ENCODE peak calls at places on chromosome 3, in five cellular contexts. E is mesendoderm, D is H1, M is neuronal stem cell, C is IMR-90. J is an unnamed sample.

GRCh38 chr3:55245391-55245790 is 241.7 kb downstream of the WNT5A start:
- DNase-seq in E (no peak), D (no peak), M (no peak), C (peak), J (no peak)

GRCh38 chr3:38157562-38157961 is 7.8 kb upstream of the OXSR1 start:
- DNase-seq in E (no peak), D (no peak), M (no peak), C (no peak), J (no peak)

GRCh38 chr3:94162700-94163099 is 99.8 kb downstream of the NSUN3 start:
- DNase-seq in E (peak), D (no peak), M (no peak), C (peak), J (peak)

GRCh38 chr3:100257601-100258000 is 3.2 kb upstream of the TBC1D23 start:
- DNase-seq in E (peak), D (no peak), M (no peak), C (peak), J (no peak)

GRCh38 chr3:75321060-75321459 is 343.1 kb upstream of the FRG2C start:
- DNase-seq in E (peak), D (no peak), M (no peak), C (no peak), J (no peak)

GRCh38 chr3:159786489-159787181 is 202.0 kb upstream of the IL12A start:
- DNase-seq in E (no peak), D (no peak), M (no peak), C (no peak), J (peak)

GRCh38 chr3:105490045-105490444 is 123.3 kb downstream of the ALCAM start:
- DNase-seq in E (no peak), D (no peak), M (no peak), C (no peak), J (peak)

GRCh38 chr3:111152506-111152905 is 80.9 kb downstream of the NECTIN3 start:
- DNase-seq in E (no peak), D (no peak), M (no peak), C (peak), J (no peak)

GRCh38 chr3:45943207-45943846 is at the start of gene CXCR6:
- DNase-seq in E (no peak), D (no peak), M (no peak), C (peak), J (no peak)

GRCh38 chr3:121998030-121998580 is 23.9 kb downstream of the ILDR1 start:
- DNase-seq in E (no peak), D (no peak), M (no peak), C (peak), J (peak)

GRCh38 chr3:30075514-30075913 is 530.9 kb upstream of the TGFBR2 start:
- DNase-seq in E (no peak), D (no peak), M (no peak), C (no peak), J (no peak)

GRCh38 chr3:176663819-176664218 is 533.5 kb downstream of the TBL1XR1 start:
- DNase-seq in E (peak), D (no peak), M (peak), C (peak), J (peak)

GRCh38 chr3:134892317-134892716 is 97.3 kb downstream of the EPHB1 start:
- DNase-seq in E (no peak), D (no peak), M (no peak), C (no peak), J (no peak)

GRCh38 chr3:42024578-42025387 is 62.9 kb upstream of the ULK4 start:
- DNase-seq in E (peak), D (no peak), M (no peak), C (no peak), J (peak)

GRCh38 chr3:75296858-75297257 is 367.3 kb upstream of the FRG2C start:
- DNase-seq in E (peak), D (no peak), M (no peak), C (no peak), J (no peak)

GRCh38 chr3:21705769-21706168 is 45.2 kb downstream of the ZNF385D start:
- DNase-seq in E (peak), D (no peak), M (no peak), C (peak), J (no peak)

GRCh38 chr3:52349611-52350395 is 33.7 kb downstream of the DNAH1 start:
- DNase-seq in E (no peak), D (no peak), M (no peak), C (no peak), J (no peak)

GRCh38 chr3:172096881-172097420 is 57.6 kb downstream of the FNDC3B start:
- DNase-seq in E (peak), D (no peak), M (no peak), C (peak), J (peak)

GRCh38 chr3:48885753-48886152 is 12.9 kb downstream of the SLC25A20 start:
- DNase-seq in E (no peak), D (no peak), M (no peak), C (no peak), J (no peak)

GRCh38 chr3:194355379-194355778 is 4.3 kb upstream of the CPN2 start:
- DNase-seq in E (no peak), D (no peak), M (no peak), C (no peak), J (no peak)

GRCh38 chr3:14725015-14725431 is 50.1 kb downstream of the C3orf20 start:
- DNase-seq in E (peak), D (no peak), M (no peak), C (peak), J (peak)

GRCh38 chr3:189372205-189372764 is 200.5 kb downstream of the TPRG1 start:
- DNase-seq in E (no peak), D (no peak), M (no peak), C (no peak), J (no peak)

DNA sequence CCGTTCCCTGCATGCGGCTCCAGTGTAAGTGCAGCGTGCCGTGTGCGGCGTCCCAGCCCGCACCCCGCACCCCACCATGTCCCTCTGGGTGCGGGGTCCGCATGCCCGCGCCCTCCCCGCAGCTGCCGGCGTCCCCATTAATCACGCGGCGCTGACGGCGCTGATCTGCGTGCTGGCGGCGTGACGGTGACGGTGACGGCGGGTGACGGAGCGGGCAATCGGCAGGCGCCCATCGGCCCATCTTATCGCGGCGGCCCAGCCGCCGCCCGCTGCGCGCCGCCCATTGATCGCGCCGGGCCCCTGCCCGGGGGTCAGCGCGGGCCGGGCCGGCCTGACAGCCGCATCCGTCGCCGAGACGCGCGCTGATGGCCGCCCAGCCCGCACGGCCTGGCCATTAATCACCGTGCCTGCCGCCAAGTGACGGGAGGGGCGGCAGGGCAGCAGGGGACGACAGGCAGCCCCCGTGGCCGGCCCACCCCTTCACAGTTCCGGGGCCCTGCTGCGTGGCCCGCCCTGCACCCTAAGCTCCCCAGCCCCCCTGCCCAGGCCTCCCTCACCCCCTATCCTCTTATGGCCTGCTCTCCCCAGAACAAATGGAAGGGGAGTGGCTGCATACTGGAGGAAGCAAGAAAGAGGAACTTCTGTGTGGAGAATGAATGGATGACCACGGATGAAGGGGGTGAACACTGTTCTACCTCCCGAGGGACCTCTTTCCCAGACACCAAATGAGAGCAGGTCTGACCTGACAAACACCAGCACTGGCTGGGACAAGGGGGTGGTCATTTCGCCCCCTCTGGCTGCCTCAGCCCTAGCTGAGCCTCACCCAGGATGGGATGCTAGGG is 24.8 kb downstream of the SEC61A1 start:
- DNase-seq in E (no peak), D (no peak), M (no peak), C (no peak), J (peak)
- H3K27ac ChIP-seq in E (no peak), D (no peak), M (no peak), C (no peak), J (no peak)

GRCh38 chr3:196995027-196995426 is 26.4 kb upstream of the PIGZ start:
- DNase-seq in E (no peak), D (no peak), M (no peak), C (no peak), J (no peak)
- H3K23ac ChIP-seq in E (no peak), D (no peak), M (peak), C (no peak), J (no peak)

GRCh38 chr3:117995795-117996194 is 1038.9 kb downstream of the IGSF11 start:
- DNase-seq in E (no peak), D (no peak), M (no peak), C (peak), J (no peak)
- H3K4me3 ChIP-seq in E (no peak), D (peak), M (no peak), C (peak), J (no peak)

DNA sequence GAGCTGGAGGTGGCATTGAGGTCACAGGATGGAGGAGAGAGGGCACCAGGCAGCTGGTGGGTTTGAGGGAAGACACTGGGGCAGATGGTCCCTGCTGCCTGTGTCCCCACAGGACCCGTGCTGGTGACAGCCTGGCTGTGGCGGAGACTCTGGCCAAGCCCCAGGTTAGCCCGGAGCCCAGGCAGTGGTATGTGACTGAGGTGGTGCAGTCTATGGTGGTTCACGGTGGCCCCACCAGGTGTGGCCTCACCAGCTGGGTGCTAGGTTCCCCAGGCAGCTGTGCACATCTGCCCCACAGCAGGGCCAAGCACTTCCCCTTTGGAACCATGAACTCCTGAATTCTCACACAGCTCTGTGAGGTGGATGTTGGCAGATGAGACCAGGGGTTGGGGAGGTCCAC is 15.4 kb downstream of the PLXNA1 start:
- DNase-seq in E (no peak), D (no peak), M (no peak), C (no peak), J (no peak)
- H3K27ac ChIP-seq in E (no peak), D (no peak), M (no peak), C (no peak), J (no peak)

GRCh38 chr3:188287339-188287738 is 133.4 kb downstream of the LPP start:
- DNase-seq in E (no peak), D (no peak), M (no peak), C (no peak), J (no peak)

GRCh38 chr3:188282871-188283270 is 128.9 kb downstream of the LPP start:
- DNase-seq in E (no peak), D (no peak), M (no peak), C (no peak), J (peak)

GRCh38 chr3:188286087-188286513 is 132.1 kb downstream of the LPP start:
- DNase-seq in E (no peak), D (no peak), M (no peak), C (peak), J (peak)

GRCh38 chr3:188283347-188283746 is 129.4 kb downstream of the LPP start:
- DNase-seq in E (no peak), D (no peak), M (no peak), C (peak), J (peak)

DNA sequence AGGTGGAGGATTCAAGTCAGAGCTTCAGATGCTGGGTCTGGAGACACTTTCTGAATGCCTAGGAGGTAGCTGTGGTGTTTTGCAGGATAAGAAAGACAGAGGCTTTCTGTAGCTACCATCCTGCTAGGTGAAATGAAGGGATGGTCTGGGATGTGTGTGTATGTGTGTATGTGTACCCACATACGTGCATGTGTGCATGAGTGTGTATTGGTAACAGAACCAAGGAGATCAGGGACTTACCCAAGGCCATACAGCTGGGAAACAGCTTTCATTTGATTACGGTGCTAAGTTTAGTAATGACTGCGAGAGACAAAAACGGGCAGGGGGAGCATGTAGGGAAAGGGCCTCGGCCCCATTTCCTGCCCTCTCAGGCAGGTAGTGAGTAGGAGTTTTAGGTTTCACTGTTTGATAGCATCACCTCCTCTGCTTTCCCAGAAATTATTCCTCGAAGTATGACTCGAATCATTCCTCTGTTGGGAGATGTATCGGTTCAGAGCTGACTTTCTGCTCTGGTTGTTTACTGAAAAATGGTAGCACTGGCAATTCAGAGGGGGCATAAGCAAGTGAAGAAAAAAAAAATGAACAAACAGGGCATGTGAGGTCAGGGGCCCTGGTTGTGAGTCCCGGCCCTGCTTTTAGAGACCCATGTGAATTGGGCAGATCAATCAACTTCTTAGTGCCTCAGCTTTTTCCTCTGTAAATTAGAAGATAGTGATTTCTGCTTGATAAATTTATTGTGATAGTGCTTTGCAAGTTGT is 130.7 kb downstream of the LPP start:
- DNase-seq in E (no peak), D (no peak), M (no peak), C (peak), J (peak)
- H3K23ac ChIP-seq in E (no peak), D (no peak), M (no peak), C (peak), J (no peak)

GRCh38 chr3:71578045-71578730 is 5.3 kb downstream of the FOXP1 start:
- DNase-seq in E (no peak), D (no peak), M (no peak), C (peak), J (no peak)
- H3K4me3 ChIP-seq in E (no peak), D (no peak), M (no peak), C (no peak), J (no peak)

GRCh38 chr3:120148187-120148954 is 54.1 kb upstream of the GSK3B start:
- DNase-seq in E (no peak), D (no peak), M (no peak), C (no peak), J (no peak)

GRCh38 chr3:120144267-120144666 is 50.0 kb upstream of the GSK3B start:
- DNase-seq in E (peak), D (no peak), M (no peak), C (peak), J (no peak)

GRCh38 chr3:120147072-120147871 is 53.0 kb upstream of the GSK3B start:
- DNase-seq in E (peak), D (no peak), M (no peak), C (no peak), J (no peak)

GRCh38 chr3:120143676-120144075 is 49.4 kb upstream of the GSK3B start:
- DNase-seq in E (no peak), D (no peak), M (no peak), C (no peak), J (no peak)

GRCh38 chr3:120145498-120146285 is 51.4 kb upstream of the GSK3B start:
- DNase-seq in E (peak), D (no peak), M (no peak), C (peak), J (peak)
- H3K27ac ChIP-seq in E (no peak), D (no peak), M (no peak), C (no peak), J (peak)

GRCh38 chr3:31531992-31532586 is 636 bp upstream of the STT3B start:
- DNase-seq in E (peak), D (peak), M (peak), C (peak), J (peak)

GRCh38 chr3:31532587-31533168 is at the start of gene STT3B:
- DNase-seq in E (no peak), D (peak), M (no peak), C (peak), J (peak)

GRCh38 chr3:31531465-31531991 is 1.2 kb upstream of the STT3B start:
- DNase-seq in E (no peak), D (no peak), M (no peak), C (peak), J (no peak)

GRCh38 chr3:31533169-31533870 is 595 bp downstream of the STT3B start:
- DNase-seq in E (peak), D (no peak), M (peak), C (peak), J (peak)

DNA sequence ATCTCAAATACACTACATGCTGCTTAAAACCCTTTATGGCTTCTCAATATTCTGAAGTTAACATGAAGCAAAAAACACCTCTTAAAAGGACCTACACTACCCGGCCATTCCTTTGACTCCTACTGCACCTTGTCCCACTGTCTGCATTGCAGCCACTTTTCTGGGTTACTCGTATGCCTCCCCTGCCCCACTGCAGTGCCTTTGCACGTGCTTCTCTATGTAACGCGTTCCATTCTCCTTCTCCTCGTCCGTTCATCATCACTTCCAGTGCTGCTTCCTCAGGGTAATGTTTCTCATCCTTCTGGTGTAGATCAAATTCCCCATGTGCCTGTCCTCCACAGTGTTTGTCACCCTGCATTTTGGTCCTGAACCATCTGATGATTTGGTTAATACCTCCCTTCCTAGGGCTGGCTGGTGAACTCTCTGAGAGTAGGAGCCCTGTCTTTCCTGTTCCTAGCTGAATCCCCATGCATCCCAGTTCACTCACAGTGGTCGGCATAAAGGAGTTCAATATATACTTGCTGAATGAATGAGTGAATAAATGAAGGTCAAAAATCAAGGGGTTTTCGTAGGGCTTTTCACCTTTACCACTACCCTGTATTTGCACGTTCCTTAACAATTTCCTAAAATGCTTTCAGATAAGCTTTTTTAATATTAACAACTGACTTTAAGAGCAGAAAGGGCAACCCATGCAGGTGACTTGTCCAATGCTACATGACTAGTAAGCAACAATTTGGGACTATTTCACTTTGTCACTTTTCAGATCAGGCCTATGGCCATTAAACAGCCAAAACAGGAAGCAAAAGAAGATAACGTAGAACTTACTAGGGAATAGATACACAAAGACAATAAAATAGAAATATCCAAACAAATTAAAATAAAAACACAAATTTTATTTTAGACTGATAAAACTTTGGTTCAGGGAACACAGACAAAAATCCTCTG is 2.4 kb upstream of the STT3B start:
- DNase-seq in E (no peak), D (no peak), M (no peak), C (no peak), J (no peak)
- H3K23ac ChIP-seq in E (no peak), D (no peak), M (no peak), C (no peak), J (no peak)